ENCODE peak calls at places on chromosomes 12 and 14, in six cellular contexts. K is endodermal cell; C is NB4; Z is mucosa of gallbladder; X is stimulated activated CD4-positive, alpha-beta T cell treated with anti-CD3 and anti-CD28 coated beads, Interleukin-2, amount 100 ng/mL, for 24 hours; N is bronchial epithelial cell. Y is an unnamed sample.

GRCh38 chr12:18492372-18493025 is 231.2 kb downstream of the PIK3C2G start:
- DNase-seq in X (no peak), K (no peak), C (no peak), Z (no peak), N (peak; percentile 50), Y (no peak)

GRCh38 chr12:109310247-109311125 is 1.4 kb upstream of the FOXN4 start:
- DNase-seq in K (peak; percentile 76), N (no peak), Z (no peak), X (no peak), C (peak; percentile 61), Y (no peak)

GRCh38 chr12:132190012-132190755 is 45.9 kb downstream of the NOC4L start:
- DNase-seq in X (no peak), N (no peak), Z (no peak), K (peak; percentile 90), C (no peak), Y (no peak)

GRCh38 chr12:97159397-97159796 is 252.3 kb downstream of the NEDD1 start:
- DNase-seq in N (no peak), K (no peak), X (no peak), C (no peak), Z (no peak), Y (no peak)

GRCh38 chr12:113115455-113116126 is 20.0 kb downstream of the RASAL1 start:
- DNase-seq in K (no peak), C (no peak), Z (no peak), X (no peak), N (no peak), Y (no peak)

GRCh38 chr14:31943861-31944255 is 133.2 kb upstream of the ARHGAP5 start:
- DNase-seq in K (no peak), C (no peak), N (no peak), X (no peak), Z (no peak), Y (no peak)

GRCh38 chr12:6774557-6775062 is 2.3 kb downstream of the LAG3 start:
- DNase-seq in K (no peak), X (no peak), N (no peak), C (no peak), Z (no peak), Y (peak; percentile 42)

GRCh38 chr12:22416831-22417230 is 82.3 kb upstream of the ST8SIA1 start:
- DNase-seq in C (no peak), X (no peak), Z (no peak), K (no peak), N (no peak), Y (no peak)

GRCh38 chr12:120283318-120283717 is 8.4 kb downstream of the RNU4-2 start:
- DNase-seq in N (no peak), Z (no peak), C (no peak), K (peak; percentile 81), X (no peak), Y (no peak)

GRCh38 chr14:52801014-52801708 is 9.8 kb upstream of the GNPNAT1 start:
- DNase-seq in K (no peak), N (peak; percentile 68), C (peak; percentile 28), X (no peak), Z (no peak), Y (no peak)

GRCh38 chr12:121494093-121494787 is 86.6 kb downstream of the KDM2B start:
- DNase-seq in C (peak; percentile 72), N (peak; percentile 13), K (peak; percentile 92), Z (no peak), X (peak; percentile 74), Y (peak; percentile 66)

GRCh38 chr12:130818381-130819247 is 20.4 kb downstream of the STX2 start:
- DNase-seq in N (peak; percentile 52), Z (peak; percentile 55), C (peak; percentile 78), X (peak; percentile 85), K (peak; percentile 98), Y (peak; percentile 77)

GRCh38 chr12:5615760-5616159 is 183.9 kb downstream of the NTF3 start:
- DNase-seq in C (no peak), N (no peak), K (no peak), X (no peak), Z (no peak), Y (no peak)

GRCh38 chr14:68553326-68553725 is 239.5 kb downstream of the ZFP36L1 start:
- DNase-seq in K (peak; percentile 25), Z (no peak), X (no peak), N (no peak), C (no peak), Y (no peak)

GRCh38 chr14:60565211-60565610 is 56.3 kb downstream of the SIX6 start:
- DNase-seq in C (no peak), X (no peak), K (no peak), Z (no peak), N (peak; percentile 19), Y (no peak)

GRCh38 chr14:100446572-100446971 is 123.4 kb downstream of the SLC25A47 start:
- DNase-seq in X (no peak), Z (no peak), N (no peak), C (no peak), K (peak; percentile 92), Y (no peak)

GRCh38 chr14:33765251-33765650 is 185.6 kb downstream of the EGLN3 start:
- DNase-seq in X (no peak), K (peak; percentile 88), Z (no peak), N (no peak), C (no peak), Y (no peak)

GRCh38 chr12:92055877-92056276 is 89.8 kb downstream of the BTG1 start:
- DNase-seq in K (no peak), C (no peak), Z (peak; percentile 57), N (peak; percentile 95), X (peak; percentile 57), Y (peak; percentile 74)

GRCh38 chr14:93430889-93431670 is at the start of gene UNC79:
- DNase-seq in Z (no peak), C (peak; percentile 20), X (no peak), K (peak; percentile 85), N (no peak), Y (no peak)

GRCh38 chr12:114013601-114014345 is 47.6 kb upstream of the RBM19 start:
- DNase-seq in C (peak; percentile 59), Z (no peak), K (peak; percentile 91), N (no peak), X (no peak), Y (no peak)

GRCh38 chr12:52496590-52497071 is 3.6 kb upstream of the KRT6A start:
- DNase-seq in Z (no peak), K (peak; percentile 97), N (peak; percentile 90), X (no peak), C (peak; percentile 29), Y (no peak)

GRCh38 chr12:71439613-71440392 is at the start of gene LGR5:
- DNase-seq in Z (no peak), C (no peak), X (no peak), N (peak; percentile 7), K (peak; percentile 92), Y (no peak)

GRCh38 chr12:129762436-129762835 is 141.4 kb downstream of the TMEM132D start:
- DNase-seq in X (no peak), N (no peak), Z (no peak), K (no peak), C (no peak), Y (no peak)

GRCh38 chr12:24631691-24632090 is 317.2 kb downstream of the BCAT1 start:
- DNase-seq in K (no peak), Z (no peak), X (no peak), N (no peak), C (no peak), Y (no peak)

GRCh38 chr14:101600891-101601602 is 39.8 kb downstream of the DIO3 start:
- DNase-seq in N (no peak), K (peak; percentile 31), X (peak; percentile 13), Z (no peak), C (no peak), Y (peak; percentile 11)

GRCh38 chr12:131454418-131455217 is 256.3 kb upstream of the SFSWAP start:
- DNase-seq in K (peak; percentile 96), C (peak; percentile 88), N (no peak), X (peak; percentile 41), Z (no peak), Y (peak; percentile 36)

GRCh38 chr12:93982847-93983315 is 165.5 kb upstream of the PLXNC1 start:
- DNase-seq in Z (no peak), N (peak; percentile 68), X (peak; percentile 18), K (peak; percentile 68), C (peak; percentile 17), Y (peak; percentile 24)

GRCh38 chr12:109488051-109488665 is 10.7 kb downstream of the UBE3B start:
- DNase-seq in X (no peak), N (no peak), Z (no peak), K (no peak), C (no peak), Y (no peak)

GRCh38 chr14:100536141-100536540 is 51.1 kb downstream of the BEGAIN start:
- DNase-seq in X (peak; percentile 4), C (no peak), K (no peak), N (no peak), Z (no peak), Y (no peak)

GRCh38 chr14:85583311-85583710 is 53.4 kb downstream of the FLRT2 start:
- DNase-seq in K (no peak), X (no peak), C (no peak), N (no peak), Z (no peak), Y (no peak)

GRCh38 chr12:32301216-32301615 is 98.1 kb upstream of the FGD4 start:
- DNase-seq in Z (no peak), C (no peak), K (no peak), N (no peak), X (no peak), Y (no peak)

GRCh38 chr12:91811481-91812287 is 334.0 kb downstream of the BTG1 start:
- DNase-seq in C (peak; percentile 76), K (peak; percentile 94), X (peak; percentile 84), N (peak; percentile 49), Z (peak; percentile 75), Y (peak; percentile 69)

GRCh38 chr12:8145754-8146415 is 10.9 kb upstream of the ZNF705A start:
- DNase-seq in K (peak; percentile 88), Z (peak; percentile 62), N (no peak), C (no peak), X (no peak), Y (no peak)

GRCh38 chr12:68772714-68773113 is 26.7 kb downstream of the SLC35E3 start:
- DNase-seq in X (no peak), N (no peak), C (no peak), K (no peak), Z (no peak), Y (no peak)

GRCh38 chr12:95205685-95206084 is 11.6 kb downstream of the FGD6 start:
- DNase-seq in C (no peak), K (peak; percentile 84), N (peak; percentile 97), X (no peak), Z (peak; percentile 19), Y (no peak)

GRCh38 chr12:93740721-93741120 is 63.5 kb downstream of the CRADD start:
- DNase-seq in X (no peak), Z (no peak), C (no peak), N (no peak), K (no peak), Y (no peak)

GRCh38 chr12:101407054-101407437 is 526 bp downstream of the ARL1 start:
- DNase-seq in C (no peak), Z (no peak), N (peak; percentile 42), K (no peak), X (peak; percentile 33), Y (peak; percentile 29)